ENCODE peak calls at places on chromosomes 1 and 21, in ten cellular contexts. D is coronary artery, K is ovary, W is A673, C is choroid plexus epithelial cell, B is HFFc6, U is GM13977, I is body of pancreas, Z is left ventricle myocardium inferior, A is WERI-Rb-1. T is an unnamed sample.
A peak's percentile ranks its signal among the peaks of the same experiment; 100 is the strongest.

GRCh38 chr1:181424786-181425403 is 58.4 kb upstream of the CACNA1E start:
- DNase-seq in K (peak; percentile 14), Z (peak; percentile 49), C (peak; percentile 74), U (peak; percentile 64), D (no peak), I (peak; percentile 80), W (peak; percentile 88), A (peak; percentile 56), B (peak; percentile 52), T (peak; percentile 62)

GRCh38 chr1:110011527-110012041 is 22.8 kb upstream of the STRIP1 start:
- DNase-seq in K (no peak), I (peak; percentile 32), U (peak; percentile 77), Z (no peak), D (no peak), B (peak; percentile 55), A (peak; percentile 45), C (peak; percentile 86), W (peak; percentile 63), T (no peak)

GRCh38 chr1:109133815-109134214 is 19.9 kb downstream of the ELAPOR1 start:
- DNase-seq in B (no peak), I (peak; percentile 69), W (peak; percentile 40), Z (peak; percentile 69), K (no peak), C (no peak), U (no peak), A (no peak), D (no peak), T (peak; percentile 60)

GRCh38 chr1:221217029-221217428 is 337.8 kb downstream of the HLX start:
- DNase-seq in K (no peak), A (no peak), Z (peak; percentile 32), B (no peak), U (no peak), D (no peak), C (no peak), I (no peak), W (no peak), T (no peak)

GRCh38 chr1:193070942-193071341 is 11.5 kb downstream of the RO60 start:
- DNase-seq in U (no peak), D (no peak), W (peak; percentile 79), I (no peak), B (no peak), C (peak; percentile 72), Z (no peak), A (peak; percentile 70), K (no peak), T (no peak)

GRCh38 chr1:26225033-26225831 is 8.8 kb upstream of the CEP85 start:
- DNase-seq in B (no peak), U (no peak), Z (peak; percentile 73), K (peak; percentile 61), C (peak; percentile 38), I (peak; percentile 90), D (peak; percentile 47), A (no peak), W (peak; percentile 11), T (peak; percentile 76)

GRCh38 chr1:45620588-45621500 is 3.0 kb downstream of the CCDC17 start:
- DNase-seq in K (no peak), D (no peak), C (no peak), I (no peak), W (no peak), Z (no peak), A (no peak), U (peak; percentile 27), B (no peak), T (no peak)

GRCh38 chr1:6026095-6026809 is 19.4 kb upstream of the KCNAB2 start:
- DNase-seq in W (peak; percentile 70), D (no peak), C (peak; percentile 44), U (peak; percentile 85), A (peak; percentile 98), Z (peak; percentile 90), I (peak; percentile 63), K (no peak), B (peak; percentile 15), T (peak; percentile 83)

GRCh38 chr21:27480841-27481261 is 514.0 kb upstream of the ADAMTS5 start:
- DNase-seq in K (no peak), U (no peak), B (peak; percentile 37), I (no peak), C (peak; percentile 46), D (no peak), W (no peak), A (no peak), Z (no peak), T (no peak)

GRCh38 chr21:24290151-24290833 is 1317.0 kb downstream of the MRPL39 start:
- DNase-seq in W (no peak), C (no peak), K (no peak), I (no peak), Z (no peak), A (no peak), B (no peak), D (no peak), U (no peak), T (no peak)

GRCh38 chr21:34073749-34074282 is 438 bp downstream of the MRPS6 start:
- DNase-seq in W (peak; percentile 51), Z (peak; percentile 42), B (no peak), K (peak; percentile 56), D (no peak), I (no peak), U (peak; percentile 52), A (no peak), C (no peak), T (no peak)

GRCh38 chr21:37454869-37455503 is 88.4 kb downstream of the DYRK1A start:
- DNase-seq in K (no peak), W (no peak), I (no peak), U (no peak), D (no peak), C (no peak), A (no peak), Z (no peak), B (no peak), T (no peak)

GRCh38 chr21:14901482-14901958 is 163.3 kb downstream of the NRIP1 start:
- DNase-seq in I (no peak), Z (no peak), K (no peak), W (no peak), A (no peak), U (peak; percentile 28), D (no peak), B (peak; percentile 33), C (peak; percentile 70), T (no peak)

GRCh38 chr21:25535811-25536210 is 71.5 kb downstream of the MRPL39 start:
- DNase-seq in B (no peak), U (no peak), Z (no peak), A (no peak), K (no peak), I (no peak), C (no peak), D (no peak), W (no peak), T (no peak)

GRCh38 chr1:30893776-30894507 is 14.6 kb downstream of the SDC3 start:
- DNase-seq in C (no peak), A (peak; percentile 87), K (no peak), W (no peak), Z (no peak), U (no peak), D (no peak), B (no peak), I (no peak), T (no peak)

GRCh38 chr1:212683357-212683722 is 16.3 kb downstream of the BATF3 start:
- DNase-seq in W (no peak), U (peak; percentile 77), D (peak; percentile 64), A (no peak), Z (peak; percentile 33), C (no peak), I (no peak), K (no peak), B (no peak), T (no peak)

GRCh38 chr21:38664821-38665220 is 140.9 kb upstream of the ETS2 start:
- DNase-seq in D (no peak), A (no peak), C (peak; percentile 14), B (no peak), W (no peak), K (no peak), I (no peak), U (no peak), Z (no peak), T (no peak)

GRCh38 chr1:91851130-91852010 is 34.6 kb downstream of the TGFBR3 start:
- DNase-seq in B (peak; percentile 79), D (peak; percentile 87), A (no peak), K (peak; percentile 98), I (peak; percentile 86), Z (peak; percentile 95), C (peak; percentile 83), U (no peak), W (peak; percentile 62), T (peak; percentile 91)

DNA sequence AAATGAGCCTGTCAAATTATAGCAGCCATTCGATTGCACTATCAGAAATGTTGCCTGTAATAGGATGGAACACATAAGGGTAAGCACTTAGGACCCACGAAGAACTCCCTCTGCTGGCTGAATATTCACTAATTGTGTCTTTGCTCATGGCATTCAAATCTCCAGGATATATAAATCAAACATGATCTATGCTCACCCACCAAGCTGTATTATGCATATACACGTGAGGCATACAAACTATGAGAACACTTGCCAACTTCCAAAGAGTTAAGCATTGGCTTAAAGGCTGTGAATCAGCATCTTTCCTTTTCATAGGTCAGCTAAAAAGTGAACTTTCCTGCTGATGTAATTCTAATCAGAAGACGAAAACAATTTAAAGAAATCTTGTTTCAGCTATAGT is 34.5 kb downstream of the TMPRSS15 start:
- DNase-seq in I (no peak), C (peak; percentile 72), Z (no peak), K (no peak), W (peak; percentile 61), D (no peak), U (no peak), A (peak; percentile 25), B (no peak), T (no peak)
- TF ChIP-seq CTCF in I (peak; percentile 14), C (peak; percentile 64), Z (peak; percentile 31), K (no peak), W (peak; percentile 56), D (no peak), U (no peak), A (peak; percentile 51), B (peak; percentile 17), T (peak; percentile 34)

GRCh38 chr1:154726903-154727302 is 118.9 kb upstream of the ADAR start:
- DNase-seq in A (no peak), U (no peak), C (no peak), W (no peak), D (no peak), Z (no peak), K (no peak), I (no peak), B (no peak), T (no peak)
- TF ChIP-seq CTCF in A (no peak), U (no peak), C (no peak), W (no peak), D (no peak), Z (no peak), K (no peak), I (no peak), B (no peak), T (no peak)

DNA sequence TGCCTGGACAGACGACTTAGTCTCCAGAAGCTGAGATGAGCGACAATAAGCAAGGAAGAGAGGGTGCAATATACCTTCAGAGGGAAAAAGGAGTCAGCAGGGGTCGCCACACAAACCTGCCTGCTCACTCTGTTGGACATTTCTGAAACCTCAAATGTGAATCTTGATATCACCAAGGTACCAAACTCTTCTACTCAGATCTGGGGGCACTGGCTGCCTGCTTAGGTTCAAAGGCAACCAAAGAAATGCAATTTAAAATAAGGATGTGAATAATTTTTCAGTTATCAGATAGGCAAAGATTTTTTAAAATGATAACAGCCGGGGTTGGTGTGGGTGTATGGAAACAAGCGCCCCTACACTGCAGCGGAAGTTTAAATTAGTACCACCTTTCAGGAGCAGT is 164.2 kb downstream of the HIVEP3 start:
- DNase-seq in U (no peak), Z (no peak), K (no peak), W (no peak), D (no peak), A (peak; percentile 19), C (no peak), I (no peak), B (no peak), T (no peak)
- TF ChIP-seq CTCF in U (peak; percentile 60), Z (no peak), K (no peak), W (peak; percentile 45), D (no peak), A (peak; percentile 39), C (peak; percentile 33), I (no peak), B (peak; percentile 28), T (no peak)

GRCh38 chr21:41816583-41817165 is 49.8 kb upstream of the RIPK4 start:
- DNase-seq in U (peak; percentile 91), W (peak; percentile 66), A (peak; percentile 65), C (peak; percentile 72), D (no peak), Z (peak; percentile 55), K (peak; percentile 60), I (peak; percentile 74), B (peak; percentile 23), T (peak; percentile 63)
- TF ChIP-seq CTCF in U (peak; percentile 91), W (peak; percentile 87), A (peak; percentile 87), C (peak; percentile 94), D (peak; percentile 68), Z (peak; percentile 87), K (peak; percentile 61), I (peak; percentile 69), B (peak; percentile 83), T (peak; percentile 80)

T was measured in heart right ventricle.